ENCODE peak calls at places on chromosome 12, in eight cellular contexts. Y is left lung, I is ovary, P is Karpas-422, V is aorta, T is tibial artery, K is AG04450, B is pancreas. L is an unnamed sample. For H3K27me3, the result is how much of the 10 kb centered on the place peaks cover.

GRCh38 chr12:55974308-55974724 is 438 bp downstream of the RAB5B start:
- DNase-seq in Y (peak), I (no peak), P (peak), V (peak), T (peak), K (no peak), B (no peak), L (peak)

GRCh38 chr12:122980192-122981035 is at the start of gene ARL6IP4:
- DNase-seq in Y (peak), I (peak), P (peak), V (peak), T (no peak), K (no peak), B (peak), L (peak)

GRCh38 chr12:69024907-69025306 is 91.9 kb upstream of the CPM start:
- DNase-seq in Y (no peak), I (no peak), P (no peak), V (no peak), T (no peak), K (no peak), B (no peak), L (no peak)

GRCh38 chr12:62210422-62210821 is 49.8 kb upstream of the USP15 start:
- DNase-seq in Y (peak), I (no peak), P (peak), V (no peak), T (peak), K (no peak), B (peak), L (no peak)

GRCh38 chr12:44101470-44101869 is 265.6 kb downstream of the TMEM117 start:
- DNase-seq in Y (no peak), I (no peak), P (no peak), V (no peak), T (no peak), K (no peak), B (no peak), L (no peak)

GRCh38 chr12:78562358-78563205 is 302.0 kb upstream of the SYT1 start:
- DNase-seq in Y (no peak), I (no peak), P (no peak), V (no peak), T (no peak), K (no peak), B (no peak), L (no peak)

GRCh38 chr12:191541-191940 is 22.4 kb downstream of the SLC6A12 start:
- DNase-seq in Y (no peak), I (no peak), P (no peak), V (no peak), T (no peak), K (no peak), B (no peak), L (no peak)

GRCh38 chr12:124021025-124021406 is 48.0 kb downstream of the ZNF664 start:
- DNase-seq in Y (no peak), I (no peak), P (no peak), V (no peak), T (no peak), K (no peak), B (no peak), L (no peak)

GRCh38 chr12:4743046-4743445 is 22.8 kb downstream of the GALNT8 start:
- DNase-seq in Y (no peak), I (no peak), P (no peak), V (no peak), T (no peak), K (no peak), B (no peak), L (no peak)

GRCh38 chr12:94980577-94980976 is 22.9 kb downstream of the NDUFA12 start:
- DNase-seq in Y (no peak), I (no peak), P (peak), V (no peak), T (no peak), K (no peak), B (no peak), L (no peak)

GRCh38 chr12:124763594-124763979 is 100.1 kb downstream of the SCARB1 start:
- DNase-seq in Y (no peak), I (no peak), P (no peak), V (no peak), T (no peak), K (no peak), B (no peak), L (no peak)

GRCh38 chr12:56020437-56021189 is at the start of gene IKZF4:
- DNase-seq in Y (peak), I (peak), P (no peak), V (peak), T (no peak), K (no peak), B (no peak), L (peak)

GRCh38 chr12:88577537-88577936 is 2.7 kb downstream of the KITLG start:
- DNase-seq in Y (no peak), I (no peak), P (no peak), V (no peak), T (no peak), K (no peak), B (no peak), L (no peak)

GRCh38 chr12:125329239-125330238 is 264.3 kb downstream of the AACS start:
- DNase-seq in Y (no peak), I (no peak), P (no peak), V (no peak), T (no peak), K (no peak), B (no peak), L (no peak)

GRCh38 chr12:90953956-90954421 is 987 bp downstream of the CCER1 start:
- DNase-seq in Y (no peak), I (no peak), P (peak), V (no peak), T (no peak), K (no peak), B (peak), L (peak)

GRCh38 chr12:19967486-19967885 is 400.9 kb upstream of the PDE3A start:
- DNase-seq in Y (no peak), I (no peak), P (no peak), V (no peak), T (no peak), K (peak), B (peak), L (no peak)

GRCh38 chr12:60148831-60149230 is 553.0 kb downstream of the SLC16A7 start:
- DNase-seq in Y (no peak), I (no peak), P (no peak), V (no peak), T (no peak), K (peak), B (no peak), L (no peak)

GRCh38 chr12:111367661-111368221 is 1.2 kb downstream of the PHETA1 start:
- DNase-seq in Y (no peak), I (no peak), P (no peak), V (peak), T (no peak), K (no peak), B (peak), L (no peak)

DNA sequence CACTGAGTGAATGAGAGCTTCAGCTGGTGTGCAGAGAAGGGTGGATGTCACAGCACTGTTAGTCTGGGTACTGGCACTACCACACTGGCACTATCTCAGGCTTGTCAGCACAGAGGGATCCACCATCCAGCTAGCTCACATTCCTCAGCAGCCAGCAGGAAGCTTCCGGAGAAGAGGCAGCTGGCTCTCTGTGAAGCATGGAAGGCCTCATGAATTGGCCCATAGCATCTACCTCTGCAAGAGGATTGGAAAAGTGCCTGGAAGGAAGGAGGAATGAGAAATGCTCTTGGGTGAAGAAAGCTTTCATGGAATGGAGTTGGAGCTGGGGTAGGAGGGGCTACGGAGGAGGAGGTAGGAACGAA is 9.9 kb downstream of the KRT83 start:
- DNase-seq in Y (no peak), I (no peak), P (no peak), V (no peak), T (no peak), K (no peak), B (no peak), L (no peak)
- H3K27me3 ChIP-seq in Y (under half), I (under half), P (under half), V (under half), T (under half), K (half or more), B (under half), L (under half)

GRCh38 chr12:109651596-109651995 is 62.0 kb upstream of the FAM222A start:
- DNase-seq in Y (no peak), I (no peak), P (no peak), V (no peak), T (no peak), K (no peak), B (no peak), L (no peak)

GRCh38 chr12:109652233-109652772 is 61.3 kb upstream of the FAM222A start:
- DNase-seq in Y (no peak), I (no peak), P (no peak), V (no peak), T (no peak), K (no peak), B (no peak), L (no peak)

GRCh38 chr12:109655578-109655977 is 58.0 kb upstream of the FAM222A start:
- DNase-seq in Y (no peak), I (no peak), P (no peak), V (no peak), T (no peak), K (no peak), B (no peak), L (no peak)

GRCh38 chr12:109654357-109654756 is 59.3 kb upstream of the FAM222A start:
- DNase-seq in Y (no peak), I (no peak), P (no peak), V (no peak), T (no peak), K (no peak), B (no peak), L (no peak)

DNA sequence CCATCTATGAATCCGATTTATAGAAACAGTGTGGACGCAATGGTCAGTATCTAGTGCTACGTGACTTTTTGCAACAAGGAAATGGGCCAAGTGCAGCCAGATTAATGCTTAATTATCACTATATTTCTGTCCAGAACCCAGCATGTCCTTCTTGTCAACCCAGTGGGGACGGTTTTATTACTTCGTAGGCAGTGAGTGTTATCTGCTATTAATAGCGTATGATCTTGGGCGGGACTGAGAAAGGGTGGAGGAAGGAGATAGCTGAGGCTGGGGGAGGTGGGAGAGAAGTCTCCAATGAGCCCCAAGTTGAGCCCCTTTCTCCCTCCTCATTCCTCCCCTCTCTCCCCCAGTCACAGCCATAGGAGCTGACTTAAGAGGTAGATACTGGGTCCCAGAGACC is 59.7 kb upstream of the FAM222A start:
- DNase-seq in Y (no peak), I (no peak), P (no peak), V (no peak), T (no peak), K (no peak), B (no peak), L (no peak)
- H3K27me3 ChIP-seq in Y (under half), I (under half), P (under half), V (under half), T (under half), K (under half), B (under half), L (under half)

GRCh38 chr12:132584472-132584871 is 25.9 kb downstream of the LRCOL1 start:
- DNase-seq in Y (no peak), I (no peak), P (no peak), V (no peak), T (no peak), K (no peak), B (no peak), L (no peak)
- H3K27me3 ChIP-seq in Y (under half), I (under half), P (under half), V (under half), T (under half), K (under half), B (under half), L (under half)

GRCh38 chr12:52604859-52605258 is 3.6 kb upstream of the KRT72 start:
- DNase-seq in Y (no peak), I (no peak), P (no peak), V (no peak), T (no peak), K (no peak), B (no peak), L (no peak)

GRCh38 chr12:52603314-52603713 is 2.1 kb upstream of the KRT72 start:
- DNase-seq in Y (no peak), I (no peak), P (no peak), V (no peak), T (no peak), K (no peak), B (no peak), L (no peak)

GRCh38 chr12:52606581-52607241 is 5.4 kb upstream of the KRT72 start:
- DNase-seq in Y (no peak), I (no peak), P (no peak), V (no peak), T (no peak), K (no peak), B (no peak), L (no peak)

GRCh38 chr12:52607314-52607713 is 6.1 kb upstream of the KRT72 start:
- DNase-seq in Y (no peak), I (no peak), P (no peak), V (no peak), T (no peak), K (no peak), B (no peak), L (no peak)

GRCh38 chr12:52605542-52605941 is 4.3 kb upstream of the KRT72 start:
- DNase-seq in Y (no peak), I (no peak), P (no peak), V (no peak), T (no peak), K (no peak), B (no peak), L (no peak)
- H3K27me3 ChIP-seq in Y (under half), I (under half), P (under half), V (under half), T (under half), K (under half), B (under half), L (under half)

GRCh38 chr12:52781399-52782082 is 4.4 kb upstream of the KRT76 start:
- DNase-seq in Y (no peak), I (no peak), P (peak), V (no peak), T (no peak), K (no peak), B (no peak), L (no peak)
- H3K27me3 ChIP-seq in Y (under half), I (under half), P (under half), V (under half), T (under half), K (under half), B (under half), L (under half)

GRCh38 chr12:119204716-119205285 is 26.1 kb downstream of the HSPB8 start:
- DNase-seq in Y (no peak), I (no peak), P (no peak), V (no peak), T (no peak), K (no peak), B (no peak), L (no peak)

GRCh38 chr12:119202121-119202527 is 23.4 kb downstream of the HSPB8 start:
- DNase-seq in Y (peak), I (no peak), P (no peak), V (no peak), T (no peak), K (no peak), B (no peak), L (peak)

GRCh38 chr12:119202544-119202943 is 23.8 kb downstream of the HSPB8 start:
- DNase-seq in Y (no peak), I (no peak), P (no peak), V (no peak), T (no peak), K (no peak), B (no peak), L (no peak)

GRCh38 chr12:119206348-119207075 is 27.8 kb downstream of the HSPB8 start:
- DNase-seq in Y (no peak), I (no peak), P (no peak), V (no peak), T (no peak), K (no peak), B (no peak), L (no peak)

GRCh38 chr12:119204137-119204536 is 25.4 kb downstream of the HSPB8 start:
- DNase-seq in Y (no peak), I (no peak), P (no peak), V (no peak), T (no peak), K (no peak), B (no peak), L (no peak)
- H3K27me3 ChIP-seq in Y (under half), I (under half), P (under half), V (under half), T (under half), K (under half), B (under half), L (under half)

GRCh38 chr12:116806845-116807440 is 68.8 kb downstream of the RNFT2 start:
- DNase-seq in Y (no peak), I (no peak), P (no peak), V (no peak), T (no peak), K (no peak), B (no peak), L (no peak)
- H3K27me3 ChIP-seq in Y (under half), I (under half), P (under half), V (under half), T (under half), K (under half), B (under half), L (under half)